ENCODE peak calls at places on chromosomes 3 and 15, in six cellular contexts. One of them, this sample, is unnamed.

GRCh38 chr15:74869726-74870407 is 3.3 kb downstream of the SCAMP2 start:
- DNase-seq in CD8-positive, alpha-beta T cell: no peak
- DNase-seq in endothelial cell: peak; percentile 53
- DNase-seq in activated CD4-positive, alpha-beta T cell treated with anti-CD3 and anti-CD28 coated beads, Interleukin-2, amount 50 U/mL, for 1 hour: no peak
- DNase-seq in T-helper 17 cell: no peak
- DNase-seq in kidney: no peak
- DNase-seq in this sample: no peak

GRCh38 chr3:150412599-150413069 is 4.5 kb downstream of the TSC22D2 start:
- DNase-seq in activated CD4-positive, alpha-beta T cell treated with anti-CD3 and anti-CD28 coated beads, Interleukin-2, amount 50 U/mL, for 1 hour: no peak
- DNase-seq in T-helper 17 cell: no peak
- DNase-seq in kidney: no peak
- DNase-seq in CD8-positive, alpha-beta T cell: no peak
- DNase-seq in endothelial cell: no peak
- DNase-seq in this sample: no peak

GRCh38 chr15:62734706-62735105 is 307.8 kb upstream of the TPM1 start:
- DNase-seq in kidney: no peak
- DNase-seq in T-helper 17 cell: no peak
- DNase-seq in CD8-positive, alpha-beta T cell: no peak
- DNase-seq in endothelial cell: no peak
- DNase-seq in activated CD4-positive, alpha-beta T cell treated with anti-CD3 and anti-CD28 coated beads, Interleukin-2, amount 50 U/mL, for 1 hour: no peak
- DNase-seq in this sample: no peak

GRCh38 chr3:72973786-72974185 is 22.8 kb upstream of the PPP4R2 start:
- DNase-seq in CD8-positive, alpha-beta T cell: no peak
- DNase-seq in T-helper 17 cell: no peak
- DNase-seq in activated CD4-positive, alpha-beta T cell treated with anti-CD3 and anti-CD28 coated beads, Interleukin-2, amount 50 U/mL, for 1 hour: no peak
- DNase-seq in endothelial cell: no peak
- DNase-seq in kidney: no peak
- DNase-seq in this sample: no peak

GRCh38 chr15:61830536-61831330 is 229.5 kb downstream of the VPS13C start:
- DNase-seq in T-helper 17 cell: no peak
- DNase-seq in CD8-positive, alpha-beta T cell: no peak
- DNase-seq in endothelial cell: no peak
- DNase-seq in activated CD4-positive, alpha-beta T cell treated with anti-CD3 and anti-CD28 coated beads, Interleukin-2, amount 50 U/mL, for 1 hour: no peak
- DNase-seq in kidney: no peak
- DNase-seq in this sample: no peak

GRCh38 chr3:2929574-2929973 is 180.6 kb downstream of the IL5RA start:
- DNase-seq in endothelial cell: no peak
- DNase-seq in CD8-positive, alpha-beta T cell: no peak
- DNase-seq in kidney: no peak
- DNase-seq in activated CD4-positive, alpha-beta T cell treated with anti-CD3 and anti-CD28 coated beads, Interleukin-2, amount 50 U/mL, for 1 hour: no peak
- DNase-seq in T-helper 17 cell: no peak
- DNase-seq in this sample: no peak

GRCh38 chr3:139216958-139217357 is 126.9 kb upstream of the MRPS22 start:
- DNase-seq in kidney: no peak
- DNase-seq in CD8-positive, alpha-beta T cell: no peak
- DNase-seq in activated CD4-positive, alpha-beta T cell treated with anti-CD3 and anti-CD28 coated beads, Interleukin-2, amount 50 U/mL, for 1 hour: no peak
- DNase-seq in T-helper 17 cell: no peak
- DNase-seq in endothelial cell: no peak
- DNase-seq in this sample: no peak

GRCh38 chr3:34073141-34073540 is 274.7 kb downstream of the PDCD6IP start:
- DNase-seq in kidney: no peak
- DNase-seq in endothelial cell: no peak
- DNase-seq in activated CD4-positive, alpha-beta T cell treated with anti-CD3 and anti-CD28 coated beads, Interleukin-2, amount 50 U/mL, for 1 hour: no peak
- DNase-seq in T-helper 17 cell: no peak
- DNase-seq in CD8-positive, alpha-beta T cell: no peak
- DNase-seq in this sample: no peak

GRCh38 chr15:70427531-70428120 is 329.9 kb upstream of the TLE3 start:
- DNase-seq in endothelial cell: no peak
- DNase-seq in T-helper 17 cell: no peak
- DNase-seq in activated CD4-positive, alpha-beta T cell treated with anti-CD3 and anti-CD28 coated beads, Interleukin-2, amount 50 U/mL, for 1 hour: no peak
- DNase-seq in CD8-positive, alpha-beta T cell: no peak
- DNase-seq in kidney: no peak
- DNase-seq in this sample: no peak

GRCh38 chr3:167066977-167067843 is 312.9 kb downstream of the ZBBX start:
- DNase-seq in activated CD4-positive, alpha-beta T cell treated with anti-CD3 and anti-CD28 coated beads, Interleukin-2, amount 50 U/mL, for 1 hour: no peak
- DNase-seq in endothelial cell: no peak
- DNase-seq in CD8-positive, alpha-beta T cell: no peak
- DNase-seq in T-helper 17 cell: no peak
- DNase-seq in kidney: no peak
- DNase-seq in this sample: no peak

GRCh38 chr3:31606453-31606852 is 73.7 kb downstream of the STT3B start:
- DNase-seq in CD8-positive, alpha-beta T cell: no peak
- DNase-seq in endothelial cell: no peak
- DNase-seq in kidney: no peak
- DNase-seq in activated CD4-positive, alpha-beta T cell treated with anti-CD3 and anti-CD28 coated beads, Interleukin-2, amount 50 U/mL, for 1 hour: no peak
- DNase-seq in T-helper 17 cell: no peak
- DNase-seq in this sample: no peak

GRCh38 chr3:122392868-122393844 is 9.2 kb downstream of the FAM162A start:
- DNase-seq in endothelial cell: peak; percentile 8
- DNase-seq in T-helper 17 cell: no peak
- DNase-seq in kidney: no peak
- DNase-seq in CD8-positive, alpha-beta T cell: no peak
- DNase-seq in activated CD4-positive, alpha-beta T cell treated with anti-CD3 and anti-CD28 coated beads, Interleukin-2, amount 50 U/mL, for 1 hour: peak; percentile 2
- DNase-seq in this sample: no peak

GRCh38 chr15:37107754-37108724 is 7.7 kb upstream of the MEIS2 start:
- DNase-seq in kidney: no peak
- DNase-seq in activated CD4-positive, alpha-beta T cell treated with anti-CD3 and anti-CD28 coated beads, Interleukin-2, amount 50 U/mL, for 1 hour: no peak
- DNase-seq in endothelial cell: no peak
- DNase-seq in CD8-positive, alpha-beta T cell: no peak
- DNase-seq in T-helper 17 cell: no peak
- DNase-seq in this sample: no peak

GRCh38 chr3:57094606-57095005 is 34.1 kb downstream of the SPATA12 start:
- DNase-seq in CD8-positive, alpha-beta T cell: no peak
- DNase-seq in activated CD4-positive, alpha-beta T cell treated with anti-CD3 and anti-CD28 coated beads, Interleukin-2, amount 50 U/mL, for 1 hour: no peak
- DNase-seq in T-helper 17 cell: no peak
- DNase-seq in kidney: no peak
- DNase-seq in endothelial cell: no peak
- DNase-seq in this sample: no peak

GRCh38 chr3:78839710-78840109 is 928.1 kb downstream of the ROBO1 start:
- DNase-seq in T-helper 17 cell: no peak
- DNase-seq in endothelial cell: no peak
- DNase-seq in kidney: no peak
- DNase-seq in CD8-positive, alpha-beta T cell: no peak
- DNase-seq in activated CD4-positive, alpha-beta T cell treated with anti-CD3 and anti-CD28 coated beads, Interleukin-2, amount 50 U/mL, for 1 hour: no peak
- DNase-seq in this sample: no peak

GRCh38 chr3:122530164-122530563 is 15.4 kb upstream of the KPNA1 start:
- DNase-seq in CD8-positive, alpha-beta T cell: no peak
- DNase-seq in kidney: no peak
- DNase-seq in endothelial cell: no peak
- DNase-seq in T-helper 17 cell: no peak
- DNase-seq in activated CD4-positive, alpha-beta T cell treated with anti-CD3 and anti-CD28 coated beads, Interleukin-2, amount 50 U/mL, for 1 hour: no peak
- DNase-seq in this sample: no peak

GRCh38 chr15:51144021-51144532 is 49.4 kb upstream of the TNFAIP8L3 start:
- DNase-seq in T-helper 17 cell: no peak
- DNase-seq in kidney: no peak
- DNase-seq in endothelial cell: no peak
- DNase-seq in CD8-positive, alpha-beta T cell: no peak
- DNase-seq in activated CD4-positive, alpha-beta T cell treated with anti-CD3 and anti-CD28 coated beads, Interleukin-2, amount 50 U/mL, for 1 hour: no peak
- DNase-seq in this sample: no peak

GRCh38 chr15:31083394-31083790 is 18.1 kb downstream of the TRPM1 start:
- DNase-seq in activated CD4-positive, alpha-beta T cell treated with anti-CD3 and anti-CD28 coated beads, Interleukin-2, amount 50 U/mL, for 1 hour: no peak
- DNase-seq in T-helper 17 cell: no peak
- DNase-seq in CD8-positive, alpha-beta T cell: no peak
- DNase-seq in kidney: peak; percentile 84
- DNase-seq in endothelial cell: no peak
- DNase-seq in this sample: no peak

GRCh38 chr3:137642831-137643230 is 121.3 kb upstream of the SOX14 start:
- DNase-seq in CD8-positive, alpha-beta T cell: no peak
- DNase-seq in kidney: no peak
- DNase-seq in T-helper 17 cell: no peak
- DNase-seq in endothelial cell: no peak
- DNase-seq in activated CD4-positive, alpha-beta T cell treated with anti-CD3 and anti-CD28 coated beads, Interleukin-2, amount 50 U/mL, for 1 hour: no peak
- DNase-seq in this sample: no peak

GRCh38 chr3:140723576-140723975 is 45.7 kb downstream of the TRIM42 start:
- DNase-seq in activated CD4-positive, alpha-beta T cell treated with anti-CD3 and anti-CD28 coated beads, Interleukin-2, amount 50 U/mL, for 1 hour: no peak
- DNase-seq in CD8-positive, alpha-beta T cell: no peak
- DNase-seq in T-helper 17 cell: no peak
- DNase-seq in endothelial cell: no peak
- DNase-seq in kidney: no peak
- DNase-seq in this sample: no peak

GRCh38 chr15:68980786-68981185 is 33.7 kb upstream of the NOX5 start:
- DNase-seq in CD8-positive, alpha-beta T cell: no peak
- DNase-seq in kidney: no peak
- DNase-seq in T-helper 17 cell: no peak
- DNase-seq in activated CD4-positive, alpha-beta T cell treated with anti-CD3 and anti-CD28 coated beads, Interleukin-2, amount 50 U/mL, for 1 hour: no peak
- DNase-seq in endothelial cell: no peak
- DNase-seq in this sample: no peak

GRCh38 chr3:127856801-127857200 is 34.5 kb upstream of the MGLL start:
- DNase-seq in T-helper 17 cell: no peak
- DNase-seq in endothelial cell: no peak
- DNase-seq in activated CD4-positive, alpha-beta T cell treated with anti-CD3 and anti-CD28 coated beads, Interleukin-2, amount 50 U/mL, for 1 hour: no peak
- DNase-seq in CD8-positive, alpha-beta T cell: no peak
- DNase-seq in kidney: no peak
- DNase-seq in this sample: no peak

GRCh38 chr15:82999905-83000671 is 11.4 kb downstream of the C15orf40 start:
- DNase-seq in T-helper 17 cell: no peak
- DNase-seq in CD8-positive, alpha-beta T cell: no peak
- DNase-seq in activated CD4-positive, alpha-beta T cell treated with anti-CD3 and anti-CD28 coated beads, Interleukin-2, amount 50 U/mL, for 1 hour: peak; percentile 13
- DNase-seq in endothelial cell: no peak
- DNase-seq in kidney: no peak
- DNase-seq in this sample: no peak

GRCh38 chr3:179244874-179245273 is 6.0 kb downstream of the KCNMB3 start:
- DNase-seq in activated CD4-positive, alpha-beta T cell treated with anti-CD3 and anti-CD28 coated beads, Interleukin-2, amount 50 U/mL, for 1 hour: no peak
- DNase-seq in kidney: no peak
- DNase-seq in T-helper 17 cell: no peak
- DNase-seq in endothelial cell: no peak
- DNase-seq in CD8-positive, alpha-beta T cell: no peak
- DNase-seq in this sample: no peak

GRCh38 chr15:28286031-28286430 is 35.9 kb downstream of the HERC2 start:
- DNase-seq in endothelial cell: no peak
- DNase-seq in kidney: no peak
- DNase-seq in T-helper 17 cell: no peak
- DNase-seq in activated CD4-positive, alpha-beta T cell treated with anti-CD3 and anti-CD28 coated beads, Interleukin-2, amount 50 U/mL, for 1 hour: no peak
- DNase-seq in CD8-positive, alpha-beta T cell: no peak
- DNase-seq in this sample: no peak

GRCh38 chr15:87672309-87672897 is 584.1 kb downstream of the NTRK3 start:
- DNase-seq in T-helper 17 cell: no peak
- DNase-seq in CD8-positive, alpha-beta T cell: no peak
- DNase-seq in activated CD4-positive, alpha-beta T cell treated with anti-CD3 and anti-CD28 coated beads, Interleukin-2, amount 50 U/mL, for 1 hour: no peak
- DNase-seq in kidney: no peak
- DNase-seq in endothelial cell: peak; percentile 66
- DNase-seq in this sample: no peak

GRCh38 chr15:46607103-46607502 is 972.3 kb downstream of the SQOR start:
- DNase-seq in activated CD4-positive, alpha-beta T cell treated with anti-CD3 and anti-CD28 coated beads, Interleukin-2, amount 50 U/mL, for 1 hour: no peak
- DNase-seq in kidney: no peak
- DNase-seq in endothelial cell: no peak
- DNase-seq in T-helper 17 cell: no peak
- DNase-seq in CD8-positive, alpha-beta T cell: no peak
- DNase-seq in this sample: no peak

GRCh38 chr3:153210116-153210515 is 48.1 kb downstream of the RAP2B start:
- DNase-seq in activated CD4-positive, alpha-beta T cell treated with anti-CD3 and anti-CD28 coated beads, Interleukin-2, amount 50 U/mL, for 1 hour: peak; percentile 35
- DNase-seq in T-helper 17 cell: no peak
- DNase-seq in endothelial cell: no peak
- DNase-seq in kidney: no peak
- DNase-seq in CD8-positive, alpha-beta T cell: no peak
- DNase-seq in this sample: no peak

GRCh38 chr3:55313701-55314100 is 173.4 kb downstream of the WNT5A start:
- DNase-seq in kidney: no peak
- DNase-seq in endothelial cell: no peak
- DNase-seq in CD8-positive, alpha-beta T cell: no peak
- DNase-seq in activated CD4-positive, alpha-beta T cell treated with anti-CD3 and anti-CD28 coated beads, Interleukin-2, amount 50 U/mL, for 1 hour: no peak
- DNase-seq in T-helper 17 cell: no peak
- DNase-seq in this sample: no peak

GRCh38 chr15:78243491-78243941 is 9.2 kb upstream of the ACSBG1 start:
- DNase-seq in kidney: peak; percentile 90
- DNase-seq in endothelial cell: no peak
- DNase-seq in T-helper 17 cell: no peak
- DNase-seq in CD8-positive, alpha-beta T cell: no peak
- DNase-seq in activated CD4-positive, alpha-beta T cell treated with anti-CD3 and anti-CD28 coated beads, Interleukin-2, amount 50 U/mL, for 1 hour: no peak
- DNase-seq in this sample: no peak

GRCh38 chr3:128236667-128237066 is 83.4 kb downstream of the EEFSEC start:
- DNase-seq in T-helper 17 cell: no peak
- DNase-seq in kidney: no peak
- DNase-seq in activated CD4-positive, alpha-beta T cell treated with anti-CD3 and anti-CD28 coated beads, Interleukin-2, amount 50 U/mL, for 1 hour: no peak
- DNase-seq in endothelial cell: no peak
- DNase-seq in CD8-positive, alpha-beta T cell: no peak
- DNase-seq in this sample: no peak

GRCh38 chr3:10531031-10531430 is 25.6 kb upstream of the ATP2B2 start:
- DNase-seq in CD8-positive, alpha-beta T cell: no peak
- DNase-seq in activated CD4-positive, alpha-beta T cell treated with anti-CD3 and anti-CD28 coated beads, Interleukin-2, amount 50 U/mL, for 1 hour: no peak
- DNase-seq in T-helper 17 cell: no peak
- DNase-seq in endothelial cell: no peak
- DNase-seq in kidney: no peak
- DNase-seq in this sample: peak; percentile 9

GRCh38 chr3:80643421-80643820 is 875.6 kb upstream of the ROBO1 start:
- DNase-seq in CD8-positive, alpha-beta T cell: no peak
- DNase-seq in T-helper 17 cell: no peak
- DNase-seq in activated CD4-positive, alpha-beta T cell treated with anti-CD3 and anti-CD28 coated beads, Interleukin-2, amount 50 U/mL, for 1 hour: no peak
- DNase-seq in endothelial cell: no peak
- DNase-seq in kidney: no peak
- DNase-seq in this sample: no peak

GRCh38 chr3:24680214-24680967 is 185.7 kb upstream of the THRB start:
- DNase-seq in endothelial cell: peak; percentile 81
- DNase-seq in kidney: no peak
- DNase-seq in activated CD4-positive, alpha-beta T cell treated with anti-CD3 and anti-CD28 coated beads, Interleukin-2, amount 50 U/mL, for 1 hour: peak; percentile 22
- DNase-seq in T-helper 17 cell: no peak
- DNase-seq in CD8-positive, alpha-beta T cell: no peak
- DNase-seq in this sample: peak; percentile 60

GRCh38 chr3:16836505-16837237 is 48.1 kb upstream of the PLCL2 start:
- DNase-seq in activated CD4-positive, alpha-beta T cell treated with anti-CD3 and anti-CD28 coated beads, Interleukin-2, amount 50 U/mL, for 1 hour: no peak
- DNase-seq in kidney: no peak
- DNase-seq in T-helper 17 cell: no peak
- DNase-seq in CD8-positive, alpha-beta T cell: no peak
- DNase-seq in endothelial cell: no peak
- DNase-seq in this sample: no peak

GRCh38 chr3:65230251-65231140 is 542.7 kb upstream of the ADAMTS9 start:
- DNase-seq in T-helper 17 cell: no peak
- DNase-seq in endothelial cell: no peak
- DNase-seq in CD8-positive, alpha-beta T cell: no peak
- DNase-seq in kidney: no peak
- DNase-seq in activated CD4-positive, alpha-beta T cell treated with anti-CD3 and anti-CD28 coated beads, Interleukin-2, amount 50 U/mL, for 1 hour: no peak
- DNase-seq in this sample: no peak

GRCh38 chr15:56991017-56991416 is 72.6 kb downstream of the TCF12 start:
- DNase-seq in activated CD4-positive, alpha-beta T cell treated with anti-CD3 and anti-CD28 coated beads, Interleukin-2, amount 50 U/mL, for 1 hour: no peak
- DNase-seq in endothelial cell: no peak
- DNase-seq in T-helper 17 cell: no peak
- DNase-seq in CD8-positive, alpha-beta T cell: no peak
- DNase-seq in kidney: no peak
- DNase-seq in this sample: no peak

GRCh38 chr15:62619526-62619925 is 423.0 kb upstream of the TPM1 start:
- DNase-seq in kidney: no peak
- DNase-seq in T-helper 17 cell: no peak
- DNase-seq in endothelial cell: no peak
- DNase-seq in activated CD4-positive, alpha-beta T cell treated with anti-CD3 and anti-CD28 coated beads, Interleukin-2, amount 50 U/mL, for 1 hour: no peak
- DNase-seq in CD8-positive, alpha-beta T cell: no peak
- DNase-seq in this sample: no peak